ENCODE peak calls at places on chromosomes 7 and 10, in five cellular contexts. J, Z, R, C and T are unnamed samples.
A peak's percentile ranks its signal among the peaks of the same experiment; 100 is the strongest.

GRCh38 chr10:52248697-52249306 is 65.3 kb upstream of the DKK1 start:
- DNase-seq in C (no peak), Z (no peak), R (no peak), J (no peak), T (no peak)

GRCh38 chr7:101537205-101537604 is 91.9 kb downstream of the MYL10 start:
- DNase-seq in Z (no peak), C (no peak), R (no peak), J (no peak), T (no peak)

GRCh38 chr7:73907554-73908122 is 46.7 kb downstream of the TMEM270 start:
- DNase-seq in C (no peak), R (no peak), J (no peak), Z (no peak), T (no peak)

GRCh38 chr10:113049881-113050280 is 99.8 kb downstream of the TCF7L2 start:
- DNase-seq in J (no peak), C (no peak), Z (no peak), R (no peak), T (no peak)

GRCh38 chr7:45690762-45691150 is 116.6 kb downstream of the ADCY1 start:
- DNase-seq in J (no peak), R (no peak), C (no peak), Z (no peak), T (no peak)

GRCh38 chr7:49001610-49002033 is 77.3 kb downstream of the CDC14C start:
- DNase-seq in Z (peak; percentile 22), R (peak; percentile 56), J (peak; percentile 41), C (peak; percentile 50), T (peak; percentile 2)

GRCh38 chr10:13352519-13352918 is 4.4 kb upstream of the SEPHS1 start:
- DNase-seq in R (no peak), C (peak; percentile 75), J (peak; percentile 71), Z (peak; percentile 34), T (no peak)

GRCh38 chr7:30879139-30880089 is 32.2 kb upstream of the AQP1 start:
- DNase-seq in J (no peak), Z (no peak), C (no peak), R (no peak), T (no peak)

GRCh38 chr7:135757719-135758411 is 9.3 kb upstream of the FAM180A start:
- DNase-seq in C (no peak), Z (no peak), R (no peak), J (no peak), T (no peak)

GRCh38 chr10:43401627-43402026 is 7.4 kb downstream of the HNRNPF start:
- DNase-seq in R (no peak), Z (no peak), J (no peak), C (no peak), T (no peak)

DNA sequence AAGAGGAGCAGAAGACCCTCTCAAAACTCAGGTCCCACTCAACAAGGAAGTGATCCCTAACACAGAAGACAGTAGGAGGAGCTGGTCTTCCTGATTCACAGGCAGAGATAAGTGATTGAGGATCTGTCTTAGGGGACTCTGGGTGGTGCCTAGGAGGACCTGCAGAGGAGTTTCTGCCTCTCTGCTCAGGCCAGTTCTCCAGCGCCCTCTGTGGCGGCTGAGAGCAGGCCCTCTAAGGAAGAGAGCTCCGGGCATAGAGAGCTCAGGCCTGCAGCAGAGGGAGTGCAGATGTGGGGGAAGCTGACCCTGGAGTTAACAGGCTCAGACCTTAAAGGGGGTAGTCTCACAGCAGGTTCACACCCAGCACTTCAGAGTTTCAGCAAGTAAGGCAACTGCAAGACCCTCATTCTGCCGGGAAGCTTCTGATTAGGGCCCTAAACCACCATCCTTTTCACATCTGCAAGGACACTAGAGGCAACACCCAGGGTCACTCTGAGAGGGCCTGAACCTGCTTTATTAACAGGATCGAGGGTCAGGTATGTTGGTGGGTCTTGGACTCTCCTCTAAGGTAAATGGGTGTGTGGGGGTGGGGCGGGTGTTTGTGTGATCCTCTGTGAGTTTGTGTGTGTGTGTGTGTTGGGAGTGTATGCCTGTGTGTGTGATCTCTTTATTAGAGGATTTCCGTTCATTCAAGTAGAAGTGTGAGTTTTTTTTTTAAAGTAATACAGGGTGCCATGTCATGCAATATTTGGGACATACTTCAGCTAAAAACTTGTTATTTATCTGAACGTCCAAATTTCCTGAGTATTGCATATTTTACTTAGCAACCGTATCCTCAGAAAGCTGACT is 57.6 kb upstream of the TARP start:
- DNase-seq in C (no peak), R (no peak), J (no peak), Z (peak; percentile 64), T (no peak)
- TF ChIP-seq CTCF in C (no peak), R (no peak), J (no peak), Z (peak; percentile 47), T (peak; percentile 37)

GRCh38 chr7:44257618-44258422 is 57.0 kb downstream of the YKT6 start:
- DNase-seq in R (peak; percentile 59), C (peak; percentile 88), Z (peak; percentile 93), J (peak; percentile 89), T (peak; percentile 88)
- TF ChIP-seq CTCF in R (no peak), C (no peak), Z (no peak), J (peak; percentile 8), T (no peak)

GRCh38 chr10:124798781-124799180 is 2.8 kb upstream of the ABRAXAS2 start:
- DNase-seq in R (no peak), C (no peak), Z (no peak), J (no peak), T (no peak)

GRCh38 chr10:124791378-124792348 is at the start of gene EEF1AKMT2:
- DNase-seq in Z (peak; percentile 87), C (peak; percentile 95), J (peak; percentile 95), R (peak; percentile 85), T (peak; percentile 94)

GRCh38 chr10:124798364-124798763 is 3.3 kb upstream of the ABRAXAS2 start:
- DNase-seq in R (no peak), J (no peak), Z (no peak), C (no peak), T (no peak)

DNA sequence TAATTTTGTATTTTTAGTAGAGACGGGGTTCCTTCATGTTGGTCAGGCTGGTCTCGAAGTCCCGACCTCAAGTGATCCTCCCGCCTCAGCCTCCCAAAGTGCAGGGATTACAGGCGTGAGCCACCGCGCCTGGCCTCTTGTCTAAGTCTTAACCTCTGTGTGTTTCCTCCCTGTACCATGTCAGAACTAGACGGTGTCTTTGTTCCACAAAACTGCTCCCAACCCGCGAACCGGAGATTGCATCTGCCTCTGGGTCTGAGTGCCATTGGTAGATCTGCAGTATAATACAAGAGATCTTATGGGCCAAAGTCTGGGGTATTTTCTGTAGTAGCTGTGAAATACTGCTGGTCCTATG is 1.3 kb upstream of the EEF1AKMT2 start:
- DNase-seq in R (no peak), Z (no peak), C (no peak), J (no peak), T (no peak)
- TF ChIP-seq CTCF in R (no peak), Z (no peak), C (no peak), J (no peak), T (no peak)

DNA sequence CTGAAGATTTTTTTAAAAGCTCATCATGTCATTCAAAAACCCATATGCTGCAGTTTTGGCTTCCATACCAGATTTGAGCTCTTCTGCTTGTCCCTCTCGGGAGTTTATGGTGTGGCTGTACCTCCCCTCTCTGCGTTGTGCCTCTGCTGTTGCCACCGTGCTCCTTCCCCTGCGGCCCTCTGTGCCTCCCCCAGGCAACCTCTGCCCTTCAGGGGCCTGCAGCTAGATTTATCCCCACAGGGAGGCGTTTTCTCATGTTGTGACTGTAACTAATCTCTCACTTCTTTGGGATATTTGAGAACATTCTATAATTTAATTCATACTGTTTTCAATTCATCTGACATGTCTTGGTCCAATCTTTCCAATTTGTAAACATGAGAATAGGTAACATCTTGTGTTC is 52.7 kb downstream of the TASOR2 start:
- DNase-seq in C (no peak), R (no peak), Z (no peak), J (no peak), T (no peak)
- TF ChIP-seq CTCF in C (peak; percentile 25), R (no peak), Z (no peak), J (no peak), T (peak; percentile 40)